ENCODE peak calls at places on chromosomes 4 and X, in nine cellular contexts. S is AG09309; B is midbrain; E is CD4-positive, CD25-positive, alpha-beta regulatory T cell; D is psoas muscle; F is IMR-90; K is AG04450; N is colonic mucosa; G is tibial artery. X is an unnamed sample.

GRCh38 chr4:128130621-128131020 is 69.5 kb downstream of the LARP1B start:
- DNase-seq in D (no peak), E (no peak), N (no peak), K (no peak), S (no peak), G (no peak), F (no peak), B (no peak), X (no peak)

GRCh38 chr4:73589887-73590801 is 30.1 kb downstream of the RASSF6 start:
- DNase-seq in D (no peak), F (no peak), N (no peak), S (no peak), K (no peak), E (no peak), B (no peak), G (no peak), X (peak; percentile 62)

GRCh38 chr4:52799813-52800212 is 48.6 kb upstream of the ERVMER34-1 start:
- DNase-seq in N (no peak), B (no peak), E (no peak), D (no peak), S (no peak), F (no peak), G (no peak), K (no peak), X (no peak)

GRCh38 chrX:56729152-56729557 is at the start of gene NBDY:
- DNase-seq in E (peak; percentile 54), D (peak; percentile 48), F (peak; percentile 37), B (peak; percentile 39), K (no peak), S (no peak), N (peak; percentile 49), G (peak; percentile 21), X (peak; percentile 23)

GRCh38 chr4:48483777-48484493 is 792 bp downstream of the SLC10A4 start:
- DNase-seq in S (no peak), F (no peak), G (no peak), K (no peak), D (peak; percentile 47), N (no peak), B (no peak), E (no peak), X (no peak)

GRCh38 chrX:7263330-7263729 is 115.4 kb upstream of the PUDP start:
- DNase-seq in G (no peak), B (no peak), F (no peak), D (no peak), E (no peak), S (no peak), N (no peak), K (no peak), X (no peak)

GRCh38 chr4:61068745-61069144 is 131.4 kb upstream of the ADGRL3 start:
- DNase-seq in D (no peak), B (no peak), N (no peak), G (no peak), S (no peak), F (peak; percentile 15), K (no peak), E (no peak), X (no peak)

GRCh38 chr4:168070903-168071302 is 21.4 kb upstream of the ANXA10 start:
- DNase-seq in E (no peak), N (no peak), G (no peak), D (no peak), F (no peak), K (no peak), S (no peak), B (no peak), X (no peak)

GRCh38 chr4:183430317-183430986 is 14.0 kb upstream of the CDKN2AIP start:
- DNase-seq in K (no peak), S (no peak), N (peak; percentile 38), D (no peak), G (no peak), B (no peak), E (peak; percentile 82), F (no peak), X (no peak)

GRCh38 chr4:158769175-158769831 is 477 bp downstream of the FNIP2 start:
- DNase-seq in K (no peak), D (peak; percentile 68), F (no peak), B (no peak), G (peak; percentile 33), N (peak; percentile 45), E (peak; percentile 69), S (no peak), X (peak; percentile 52)

GRCh38 chrX:22987452-22987851 is 12.3 kb upstream of the DDX53 start:
- DNase-seq in S (no peak), F (peak; percentile 25), E (no peak), N (no peak), B (no peak), D (no peak), K (no peak), G (no peak), X (no peak)

GRCh38 chrX:9542765-9543119 is 77.9 kb downstream of the TBL1X start:
- DNase-seq in D (no peak), G (no peak), N (no peak), E (no peak), K (no peak), F (no peak), S (no peak), B (no peak), X (no peak)

GRCh38 chr4:27366424-27366823 is 505.8 kb downstream of the STIM2 start:
- DNase-seq in B (no peak), D (no peak), G (no peak), S (peak; percentile 84), K (no peak), F (no peak), E (no peak), N (no peak), X (no peak)

GRCh38 chrX:74613350-74614192 is 853 bp downstream of the RLIM start:
- DNase-seq in B (peak; percentile 27), F (peak; percentile 29), E (peak; percentile 19), K (no peak), D (no peak), N (peak; percentile 19), G (peak; percentile 19), S (no peak), X (no peak)

GRCh38 chrX:100410083-100410590 is at the start of gene PCDH19:
- DNase-seq in N (peak; percentile 62), G (no peak), S (no peak), K (no peak), B (peak; percentile 49), D (peak; percentile 70), F (peak; percentile 17), E (peak; percentile 24), X (peak; percentile 34)

GRCh38 chr4:137994858-137995257 is 247.3 kb downstream of the SLC7A11 start:
- DNase-seq in S (peak; percentile 45), D (no peak), K (no peak), F (peak; percentile 55), G (no peak), N (no peak), B (no peak), E (no peak), X (no peak)